ENCODE peak calls at places on chromosomes 2 and 18, in nine cellular contexts. E is GDM1; V is AG04450; L is NCI-H460; W is gastrocnemius medialis; O is hypothalamus; N is activated naive CD4-positive, alpha-beta T cell treated with Interleukin-2 at 50 U/mL for 16 hours; I is NCI-H2107; Y is stimulated activated CD4-positive, alpha-beta T cell treated with anti-CD3 and anti-CD28 coated beads, Interleukin-1b, Interleukin-23, amount 100 ng/mL, for 1 hour. Q is an unnamed sample.

GRCh38 chr2:55718165-55719008 is 24.7 kb upstream of the PNPT1 start:
- DNase-seq in O (no peak), L (peak), N (peak), V (peak), E (no peak), I (peak), W (no peak), Y (no peak), Q (peak)

GRCh38 chr18:45839415-45840395 is 14.2 kb downstream of the SIGLEC15 start:
- DNase-seq in O (no peak), L (no peak), E (peak), I (peak), N (no peak), W (no peak), V (peak), Y (no peak), Q (no peak)

GRCh38 chr2:98445708-98446577 is 1.3 kb downstream of the INPP4A start:
- DNase-seq in W (no peak), O (no peak), Y (no peak), I (no peak), E (no peak), V (no peak), N (peak), L (no peak), Q (peak)

GRCh38 chr2:236568068-236568921 is 1.3 kb upstream of the ACKR3 start:
- DNase-seq in L (no peak), W (no peak), Y (no peak), E (no peak), V (no peak), O (no peak), N (peak), I (no peak), Q (peak)

GRCh38 chr2:28377984-28378678 is 14.5 kb upstream of the FOSL2 start:
- DNase-seq in Y (no peak), E (no peak), L (no peak), O (no peak), W (peak), I (no peak), N (no peak), V (no peak), Q (no peak)

GRCh38 chr18:73780218-73780617 is 367.4 kb downstream of the FBXO15 start:
- DNase-seq in E (no peak), O (no peak), L (no peak), I (no peak), Y (no peak), N (no peak), W (no peak), V (no peak), Q (no peak)

GRCh38 chr2:160207804-160208661 is 8.0 kb upstream of the ITGB6 start:
- DNase-seq in V (peak), N (no peak), L (peak), I (no peak), W (peak), O (no peak), Y (no peak), E (no peak), Q (peak)

GRCh38 chr2:216555274-216555673 is 56.6 kb downstream of the RPL37A start:
- DNase-seq in I (peak), Y (no peak), L (no peak), W (peak), O (peak), V (no peak), E (no peak), N (no peak), Q (no peak)

GRCh38 chr2:203549406-203549805 is 14.3 kb upstream of the RAPH1 start:
- DNase-seq in W (no peak), O (no peak), Y (no peak), L (no peak), I (no peak), E (no peak), V (no peak), N (no peak), Q (no peak)

GRCh38 chr2:84870306-84870705 is 10.6 kb downstream of the TRABD2A start:
- DNase-seq in W (no peak), V (no peak), N (no peak), I (no peak), Y (no peak), L (no peak), O (no peak), E (no peak), Q (no peak)

GRCh38 chr18:59565957-59566356 is 131.3 kb downstream of the CCBE1 start:
- DNase-seq in Y (no peak), L (no peak), W (no peak), N (no peak), E (no peak), I (no peak), O (no peak), V (no peak), Q (no peak)

GRCh38 chr18:74310411-74310810 is 5.2 kb upstream of the C18orf63 start:
- DNase-seq in I (no peak), Y (no peak), V (no peak), L (peak), E (no peak), O (no peak), N (no peak), W (no peak), Q (no peak)

GRCh38 chr2:103232882-103233281 is 471.1 kb downstream of the TMEM182 start:
- DNase-seq in O (no peak), L (no peak), E (no peak), I (no peak), V (no peak), Y (no peak), W (no peak), N (no peak), Q (no peak)

GRCh38 chr2:45860136-45861106 is 208.9 kb downstream of the PRKCE start:
- DNase-seq in E (peak), Y (no peak), L (no peak), O (peak), N (no peak), W (no peak), I (no peak), V (no peak), Q (peak)

GRCh38 chr2:177625744-177626655 is 233.4 kb downstream of the AGPS start:
- DNase-seq in N (no peak), L (no peak), O (no peak), W (no peak), I (no peak), E (no peak), Y (no peak), V (no peak), Q (peak)

GRCh38 chr2:36820942-36821605 is 124.6 kb downstream of the VIT start:
- DNase-seq in E (no peak), O (no peak), V (no peak), W (no peak), Y (no peak), I (peak), N (no peak), L (no peak), Q (no peak)

GRCh38 chr18:3093624-3094354 is 80.8 kb upstream of the LPIN2 start:
- DNase-seq in V (no peak), N (no peak), I (no peak), W (no peak), L (no peak), E (no peak), O (no peak), Y (no peak), Q (no peak)

GRCh38 chr2:233084488-233084887 is 24.3 kb downstream of the INPP5D start:
- DNase-seq in V (no peak), E (peak), W (peak), O (no peak), L (no peak), Y (no peak), N (peak), I (no peak), Q (no peak)

GRCh38 chr2:204541637-204542036 is 3.6 kb upstream of the PARD3B start:
- DNase-seq in O (no peak), I (no peak), N (no peak), Y (no peak), E (no peak), V (no peak), L (no peak), W (no peak), Q (no peak)

GRCh38 chr18:54254265-54254758 is 15.0 kb upstream of the POLI start:
- DNase-seq in V (no peak), L (no peak), Y (no peak), O (no peak), N (no peak), W (no peak), E (no peak), I (no peak), Q (peak)

GRCh38 chr18:59950215-59950944 is 50.6 kb downstream of the PMAIP1 start:
- DNase-seq in I (no peak), N (no peak), O (no peak), V (no peak), L (no peak), W (no peak), Y (no peak), E (no peak), Q (no peak)

GRCh38 chr2:207135340-207135739 is 30.4 kb downstream of the KLF7 start:
- DNase-seq in N (no peak), O (no peak), V (no peak), W (no peak), I (no peak), E (no peak), Y (no peak), L (no peak), Q (no peak)

GRCh38 chr18:25727281-25727680 is 363.1 kb downstream of the SS18 start:
- DNase-seq in I (no peak), V (no peak), O (no peak), L (no peak), E (no peak), N (no peak), Y (no peak), W (no peak), Q (no peak)

GRCh38 chr2:196112408-196113039 is 43.9 kb upstream of the DNAH7 start:
- DNase-seq in I (no peak), V (peak), N (no peak), Y (no peak), E (no peak), W (no peak), L (peak), O (no peak), Q (no peak)

GRCh38 chr2:25539141-25539540 is 134.2 kb downstream of the DTNB start:
- DNase-seq in N (no peak), V (no peak), L (no peak), W (no peak), O (no peak), I (no peak), E (no peak), Y (no peak), Q (no peak)

GRCh38 chr2:70143314-70144150 is 47.3 kb downstream of the C2orf42 start:
- DNase-seq in Y (no peak), L (peak), I (no peak), V (no peak), N (peak), W (peak), E (no peak), O (no peak), Q (peak)

GRCh38 chr2:26178746-26179436 is 6.0 kb downstream of the GAREM2 start:
- DNase-seq in Y (no peak), L (no peak), V (no peak), O (no peak), I (no peak), E (no peak), N (peak), W (no peak), Q (peak)

GRCh38 chr2:197147942-197148341 is 162.6 kb downstream of the ANKRD44 start:
- DNase-seq in I (no peak), V (no peak), E (no peak), W (no peak), L (no peak), O (no peak), Y (no peak), N (no peak), Q (no peak)

GRCh38 chr18:47036298-47036874 is 965 bp upstream of the ELOA2 start:
- DNase-seq in E (no peak), Y (no peak), W (no peak), N (no peak), O (no peak), I (no peak), L (peak), V (no peak), Q (no peak)

GRCh38 chr2:216112926-216113325 is 3.8 kb downstream of the XRCC5 start:
- DNase-seq in O (no peak), W (no peak), E (no peak), N (no peak), L (no peak), Y (no peak), V (no peak), I (no peak), Q (no peak)

GRCh38 chr2:201882353-201883095 is 76.2 kb downstream of the CDK15 start:
- DNase-seq in O (no peak), V (no peak), I (peak), E (peak), L (no peak), N (no peak), Y (no peak), W (no peak), Q (peak)

GRCh38 chr2:165558832-165559231 is 89.3 kb downstream of the CSRNP3 start:
- DNase-seq in O (no peak), Y (no peak), N (no peak), E (no peak), V (no peak), L (no peak), I (no peak), W (no peak), Q (no peak)

GRCh38 chr2:33552758-33553461 is 46.2 kb downstream of the FAM98A start:
- DNase-seq in N (no peak), I (no peak), W (no peak), O (no peak), E (no peak), Y (no peak), L (no peak), V (no peak), Q (no peak)

GRCh38 chr2:174597347-174598047 is at the start of gene WIPF1:
- DNase-seq in W (no peak), E (no peak), N (peak), V (no peak), L (no peak), I (no peak), O (no peak), Y (no peak), Q (no peak)

GRCh38 chr2:205596581-205596980 is 85.7 kb upstream of the NRP2 start:
- DNase-seq in L (no peak), W (no peak), V (no peak), N (no peak), Y (no peak), O (no peak), I (no peak), E (no peak), Q (no peak)

GRCh38 chr2:37389984-37390765 is 45.7 kb downstream of the QPCT start:
- DNase-seq in N (peak), Y (peak), E (peak), I (no peak), W (no peak), V (no peak), L (peak), O (no peak), Q (no peak)